ENCODE peak calls at places on chromosomes 13 and 19, in eight cellular contexts. N is OCI-LY7, G is fibroblast of lung, I is IMR-90, S is heart right ventricle, R is ascending aorta, X is endodermal cell, Q is left ventricle myocardium inferior. B is an unnamed sample. For H3K36me3, the result is how much of the 10 kb centered on the place peaks cover.

GRCh38 chr13:77698211-77699058 is 948 bp downstream of the SLAIN1 start:
- DNase-seq in N (peak), R (peak), S (peak), I (no peak), Q (peak), X (peak), G (peak), B (peak)

GRCh38 chr13:97347255-97347653 is 86.7 kb upstream of the RAP2A start:
- DNase-seq in Q (no peak), R (no peak), S (no peak), N (no peak), I (no peak), X (no peak), G (no peak), B (no peak)

GRCh38 chr13:20359335-20359734 is 127.2 kb upstream of the GJB6 start:
- DNase-seq in X (no peak), I (peak), Q (no peak), G (peak), R (no peak), S (no peak), N (no peak), B (no peak)

GRCh38 chr19:10730932-10731331 is 13.1 kb downstream of the DNM2 start:
- DNase-seq in N (no peak), R (no peak), X (no peak), S (no peak), Q (peak), I (no peak), G (no peak), B (no peak)

GRCh38 chr19:44553478-44554171 is 24.1 kb upstream of the CEACAM20 start:
- DNase-seq in G (no peak), Q (no peak), N (no peak), X (no peak), I (no peak), R (no peak), S (no peak), B (no peak)

GRCh38 chr19:32373614-32374295 is 28.3 kb downstream of the ZNF507 start:
- DNase-seq in N (no peak), S (no peak), I (peak), X (no peak), R (peak), Q (no peak), G (peak), B (no peak)

GRCh38 chr13:34129422-34129821 is 311.5 kb downstream of the RFC3 start:
- DNase-seq in N (no peak), G (no peak), S (no peak), R (no peak), I (no peak), X (no peak), Q (no peak), B (no peak)

GRCh38 chr19:54211214-54211613 is 10.6 kb downstream of the RPS9 start:
- DNase-seq in I (no peak), N (no peak), S (no peak), Q (no peak), R (no peak), G (no peak), X (no peak), B (no peak)

GRCh38 chr19:4977299-4978174 is 8.6 kb downstream of the KDM4B start:
- DNase-seq in I (peak), N (no peak), X (no peak), R (no peak), G (peak), S (peak), Q (peak), B (no peak)

GRCh38 chr13:105346141-105346766 is 1189.2 kb downstream of the EFNB2 start:
- DNase-seq in R (no peak), S (no peak), X (no peak), Q (no peak), N (no peak), I (peak), G (peak), B (no peak)

GRCh38 chr13:97005631-97006262 is 11.5 kb upstream of the OXGR1 start:
- DNase-seq in G (peak), R (no peak), I (peak), Q (no peak), N (no peak), S (no peak), X (no peak), B (no peak)

GRCh38 chr19:41928221-41928683 is at the start of gene ERFL:
- DNase-seq in G (no peak), I (no peak), X (peak), S (no peak), R (no peak), N (peak), Q (no peak), B (no peak)

GRCh38 chr13:35524192-35524591 is 47.7 kb upstream of the MAB21L1 start:
- DNase-seq in I (no peak), Q (no peak), G (no peak), R (no peak), X (no peak), S (no peak), N (no peak), B (no peak)

GRCh38 chr13:48402325-48402962 is 10.5 kb downstream of the LPAR6 start:
- DNase-seq in S (no peak), G (no peak), X (no peak), R (no peak), I (no peak), N (no peak), Q (no peak), B (no peak)

GRCh38 chr13:114222461-114222968 is 12.2 kb upstream of the CDC16 start:
- DNase-seq in X (no peak), I (peak), R (no peak), N (no peak), S (peak), Q (no peak), G (peak), B (no peak)

GRCh38 chr19:10450191-10450852 is 30.0 kb downstream of the PDE4A start:
- DNase-seq in X (no peak), G (no peak), S (no peak), Q (no peak), R (no peak), N (no peak), I (no peak), B (no peak)

GRCh38 chr19:41889896-41890295 is 6.9 kb downstream of the ARHGEF1 start:
- DNase-seq in X (no peak), R (no peak), S (no peak), I (no peak), G (no peak), Q (no peak), N (no peak), B (no peak)

GRCh38 chr19:31356587-31357314 is 7.5 kb upstream of the TSHZ3 start:
- DNase-seq in G (peak), S (peak), R (no peak), X (peak), I (no peak), Q (peak), N (no peak), B (peak)

GRCh38 chr13:40468227-40468838 is 198.1 kb downstream of the FOXO1 start:
- DNase-seq in S (no peak), G (no peak), I (no peak), Q (no peak), R (no peak), X (no peak), N (no peak), B (no peak)

GRCh38 chr19:3556978-3557460 is 367 bp downstream of the MFSD12 start:
- DNase-seq in S (no peak), Q (no peak), R (no peak), I (peak), G (peak), N (peak), X (peak), B (peak)

GRCh38 chr13:97946951-97947588 is 6.4 kb upstream of the IPO5 start:
- DNase-seq in N (no peak), X (no peak), R (no peak), S (no peak), I (peak), Q (no peak), G (peak), B (no peak)

GRCh38 chr13:41942462-41943094 is 18.3 kb downstream of the VWA8 start:
- DNase-seq in X (peak), R (no peak), I (peak), Q (no peak), N (peak), G (peak), S (no peak), B (no peak)

GRCh38 chr13:100432611-100433010 is 156.0 kb downstream of the GGACT start:
- DNase-seq in Q (no peak), G (no peak), S (no peak), X (no peak), I (no peak), N (no peak), R (no peak), B (no peak)

GRCh38 chr13:64413529-64413928 is 2816.6 kb downstream of the PCDH9 start:
- DNase-seq in S (no peak), R (no peak), I (no peak), G (no peak), N (no peak), X (no peak), Q (no peak), B (no peak)
- TF ChIP-seq CTCF in S (no peak), R (no peak), I (no peak), G (no peak), N (no peak), X (no peak), Q (no peak), B (no peak)

GRCh38 chr19:49435670-49436069 is 5.7 kb downstream of the SLC17A7 start:
- DNase-seq in S (no peak), Q (no peak), R (no peak), I (no peak), N (no peak), X (no peak), G (no peak), B (no peak)
- H3K36me3 ChIP-seq in S (under half), Q (under half), R (under half), I (under half), N (under half), X (under half), G (under half), B (under half)

DNA sequence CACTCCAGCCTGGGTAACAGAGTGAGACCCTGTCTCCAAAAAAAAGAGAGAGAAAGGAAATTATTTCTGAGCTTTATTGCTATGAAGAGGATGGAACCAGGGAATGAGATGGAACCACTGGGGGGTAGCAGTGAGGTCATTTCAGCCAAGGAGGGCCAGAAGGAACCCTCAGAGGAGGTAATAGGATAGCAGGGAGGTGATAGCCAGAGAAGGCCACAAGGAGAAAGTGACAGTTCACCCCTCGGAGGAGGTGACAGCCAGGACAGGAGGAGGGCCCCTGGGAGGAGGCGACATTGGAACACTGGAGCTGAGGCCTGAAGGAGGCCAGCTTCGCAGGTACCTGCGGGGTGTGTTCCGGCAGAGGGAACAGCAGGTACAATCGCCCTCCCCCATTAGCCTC is 695 bp upstream of the PGPEP1 start:
- DNase-seq in X (peak), R (no peak), Q (no peak), S (no peak), G (no peak), I (peak), N (peak), B (no peak)
- TF ChIP-seq CTCF in X (peak), R (peak), Q (peak), S (no peak), G (peak), I (peak), N (peak), B (no peak)

GRCh38 chr19:2219726-2220125 is 16.4 kb downstream of the PLEKHJ1 start:
- DNase-seq in Q (no peak), S (no peak), G (no peak), R (no peak), N (no peak), I (no peak), X (no peak), B (no peak)
- H3K36me3 ChIP-seq in Q (half or more), S (under half), G (under half), R (half or more), N (half or more), I (half or more), X (under half), B (half or more)

DNA sequence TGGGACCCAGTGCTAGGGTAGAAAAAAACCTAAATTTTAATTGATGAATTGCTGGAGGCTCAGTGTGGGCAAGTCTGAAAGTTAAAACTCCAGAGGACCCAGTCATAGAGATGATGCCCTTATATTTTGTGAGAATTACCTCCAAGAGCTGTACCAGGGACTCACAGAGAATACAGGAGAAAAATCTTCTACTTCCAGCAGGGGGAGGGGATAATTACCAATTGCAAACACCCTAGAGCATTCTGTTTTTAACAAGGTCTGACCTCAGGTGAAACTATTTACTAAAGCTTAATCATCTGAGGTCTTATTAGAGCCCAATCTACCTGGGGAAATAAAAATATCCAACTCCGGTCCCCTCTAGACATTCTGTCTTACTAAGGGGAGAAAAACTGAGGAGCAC is 994.7 kb upstream of the MIR17HG start:
- DNase-seq in S (no peak), G (no peak), R (no peak), N (no peak), X (no peak), I (no peak), Q (no peak), B (no peak)
- TF ChIP-seq CTCF in S (no peak), G (no peak), R (no peak), N (no peak), X (peak), I (no peak), Q (no peak), B (no peak)